ENCODE peak calls at places on chromosomes 7 and 10, in six cellular contexts. G, U, M, D, F and J are unnamed samples.

GRCh38 chr10:84540617-84541288 is 212.4 kb downstream of the CCSER2 start:
- DNase-seq in G (no peak), U (peak; percentile 73), M (peak; percentile 31), D (peak; percentile 78), F (peak; percentile 59), J (no peak)

GRCh38 chr7:129557686-129558481 is 53.6 kb upstream of the NRF1 start:
- DNase-seq in G (no peak), U (no peak), M (no peak), D (no peak), F (no peak), J (no peak)

GRCh38 chr10:98371421-98371820 is 43.6 kb downstream of the PYROXD2 start:
- DNase-seq in G (no peak), U (no peak), M (no peak), D (no peak), F (no peak), J (no peak)

GRCh38 chr7:92840309-92840708 is 3.9 kb upstream of the CDK6 start:
- DNase-seq in G (no peak), U (no peak), M (no peak), D (no peak), F (no peak), J (no peak)

GRCh38 chr7:44881610-44882009 is 3.7 kb downstream of the PURB start:
- DNase-seq in G (no peak), U (no peak), M (no peak), D (no peak), F (peak; percentile 81), J (no peak)

GRCh38 chr10:97567891-97568290 is 4.7 kb upstream of the ANKRD2 start:
- DNase-seq in G (no peak), U (no peak), M (no peak), D (no peak), F (no peak), J (no peak)

GRCh38 chr10:92789826-92790225 is 58.5 kb upstream of the EXOC6 start:
- DNase-seq in G (no peak), U (no peak), M (no peak), D (no peak), F (no peak), J (no peak)

GRCh38 chr10:51821045-51821444 is 121.7 kb upstream of the CSTF2T start:
- DNase-seq in G (no peak), U (no peak), M (no peak), D (no peak), F (no peak), J (no peak)

GRCh38 chr10:61465216-61465496 is 12.0 kb upstream of the TMEM26 start:
- DNase-seq in G (no peak), U (no peak), M (no peak), D (no peak), F (no peak), J (no peak)

GRCh38 chr10:80187465-80188409 is 17.6 kb downstream of the ANXA11 start:
- DNase-seq in G (no peak), U (no peak), M (peak; percentile 89), D (no peak), F (no peak), J (no peak)

GRCh38 chr7:140541513-140542192 is 62.3 kb upstream of the MKRN1 start:
- DNase-seq in G (peak; percentile 69), U (peak; percentile 44), M (no peak), D (peak; percentile 77), F (peak; percentile 89), J (no peak)

GRCh38 chr7:135771961-135772638 is 23.5 kb upstream of the FAM180A start:
- DNase-seq in G (no peak), U (no peak), M (no peak), D (no peak), F (peak; percentile 94), J (no peak)

GRCh38 chr7:149662591-149663095 is 110.7 kb downstream of the ZNF467 start:
- DNase-seq in G (no peak), U (peak; percentile 66), M (peak; percentile 14), D (peak; percentile 74), F (peak; percentile 49), J (no peak)

GRCh38 chr7:7157887-7158271 is 24.5 kb upstream of the C1GALT1 start:
- DNase-seq in G (no peak), U (no peak), M (no peak), D (no peak), F (peak; percentile 69), J (no peak)

GRCh38 chr7:94052398-94053180 is 48.4 kb upstream of the BET1 start:
- DNase-seq in G (no peak), U (no peak), M (peak; percentile 75), D (no peak), F (no peak), J (no peak)

GRCh38 chr7:133061792-133062191 is 20.1 kb downstream of the CHCHD3 start:
- DNase-seq in G (no peak), U (no peak), M (no peak), D (no peak), F (no peak), J (no peak)

GRCh38 chr7:87886875-87887274 is 10.6 kb downstream of the DBF4 start:
- DNase-seq in G (peak; percentile 28), U (no peak), M (peak; percentile 34), D (no peak), F (peak; percentile 46), J (no peak)

GRCh38 chr10:46282460-46283216 is 4.2 kb upstream of the ANTXRL start:
- DNase-seq in G (no peak), U (peak; percentile 67), M (peak; percentile 59), D (peak; percentile 95), F (peak; percentile 83), J (no peak)

GRCh38 chr7:114574384-114574783 is 159.8 kb downstream of the FOXP2 start:
- DNase-seq in G (peak; percentile 13), U (no peak), M (no peak), D (no peak), F (peak; percentile 45), J (no peak)

GRCh38 chr7:128452552-128452951 is 3.1 kb upstream of the HILPDA start:
- DNase-seq in G (no peak), U (no peak), M (no peak), D (no peak), F (no peak), J (no peak)

GRCh38 chr10:49398000-49398861 is 2.3 kb upstream of the DRGX start:
- DNase-seq in G (no peak), U (no peak), M (peak; percentile 15), D (no peak), F (peak; percentile 42), J (no peak)

GRCh38 chr7:19143930-19144574 is 1.2 kb downstream of the FERD3L start:
- DNase-seq in G (no peak), U (no peak), M (no peak), D (no peak), F (no peak), J (no peak)

GRCh38 chr10:94308866-94309265 is 53.9 kb downstream of the NOC3L start:
- DNase-seq in G (no peak), U (no peak), M (no peak), D (no peak), F (peak; percentile 63), J (no peak)

GRCh38 chr7:47783456-47784240 is 164.6 kb downstream of the PKD1L1 start:
- DNase-seq in G (peak; percentile 95), U (no peak), M (no peak), D (no peak), F (peak; percentile 99), J (peak; percentile 50)

GRCh38 chr10:83931669-83932068 is 207.6 kb upstream of the GHITM start:
- DNase-seq in G (no peak), U (no peak), M (no peak), D (no peak), F (no peak), J (peak; percentile 78)

GRCh38 chr7:103343758-103344452 is 662 bp downstream of the DNAJC2 start:
- DNase-seq in G (no peak), U (no peak), M (no peak), D (peak; percentile 47), F (peak; percentile 55), J (no peak)

GRCh38 chr10:93376372-93377296 is 105.5 kb downstream of the MYOF start:
- DNase-seq in G (peak; percentile 81), U (peak; percentile 73), M (peak; percentile 58), D (no peak), F (peak; percentile 88), J (peak; percentile 93)

GRCh38 chr10:12041766-12042408 is 722 bp downstream of the UPF2 start:
- DNase-seq in G (no peak), U (no peak), M (peak; percentile 18), D (no peak), F (peak; percentile 43), J (no peak)

GRCh38 chr7:6238309-6238925 is 34.0 kb downstream of the CYTH3 start:
- DNase-seq in G (no peak), U (no peak), M (no peak), D (no peak), F (no peak), J (no peak)

GRCh38 chr10:131049051-131049450 is 262.5 kb downstream of the TCERG1L start:
- DNase-seq in G (no peak), U (no peak), M (no peak), D (no peak), F (no peak), J (no peak)

GRCh38 chr7:32659853-32660252 is 164.6 kb downstream of the AVL9 start:
- DNase-seq in G (no peak), U (no peak), M (no peak), D (no peak), F (no peak), J (no peak)

GRCh38 chr10:78938695-78939672 is 129.8 kb upstream of the ZMIZ1 start:
- DNase-seq in G (no peak), U (no peak), M (no peak), D (no peak), F (no peak), J (no peak)

GRCh38 chr7:16930958-16931357 is 49.2 kb upstream of the AGR3 start:
- DNase-seq in G (no peak), U (no peak), M (no peak), D (no peak), F (no peak), J (no peak)

GRCh38 chr7:47198159-47198558 is 383.8 kb downstream of the TNS3 start:
- DNase-seq in G (no peak), U (no peak), M (no peak), D (no peak), F (peak; percentile 10), J (no peak)

GRCh38 chr7:93902777-93903423 is 3.5 kb upstream of the GNGT1 start:
- DNase-seq in G (no peak), U (no peak), M (peak; percentile 14), D (no peak), F (peak; percentile 66), J (no peak)

GRCh38 chr7:28856656-28857055 is 101.5 kb downstream of the TRIL start:
- DNase-seq in G (no peak), U (no peak), M (no peak), D (no peak), F (no peak), J (no peak)

GRCh38 chr7:55152490-55152889 is 133.7 kb downstream of the EGFR start:
- DNase-seq in G (no peak), U (no peak), M (no peak), D (no peak), F (no peak), J (peak; percentile 55)

GRCh38 chr7:30970074-30970473 is 6.3 kb downstream of the GHRHR start:
- DNase-seq in G (no peak), U (peak; percentile 17), M (no peak), D (no peak), F (no peak), J (no peak)